ENCODE peak calls at places on chromosomes 12 and 14, in eight cellular contexts. One of them, this sample, is unnamed.

GRCh38 chr12:104695453-104696148 is 238.9 kb downstream of the CHST11 start:
- DNase-seq in BJ: no peak
- DNase-seq in upper lobe of right lung: no peak
- DNase-seq in GM12865: peak; percentile 70
- DNase-seq in body of pancreas: no peak
- DNase-seq in HepG2: no peak
- DNase-seq in spleen: no peak
- DNase-seq in ovary: no peak
- DNase-seq in this sample: no peak

GRCh38 chr14:73422515-73422914 is 35.8 kb downstream of the NUMB start:
- DNase-seq in ovary: no peak
- DNase-seq in body of pancreas: peak; percentile 6
- DNase-seq in upper lobe of right lung: no peak
- DNase-seq in BJ: no peak
- DNase-seq in GM12865: no peak
- DNase-seq in spleen: no peak
- DNase-seq in HepG2: no peak
- DNase-seq in this sample: no peak

GRCh38 chr12:39332661-39333175 is 110.2 kb downstream of the KIF21A start:
- DNase-seq in HepG2: no peak
- DNase-seq in body of pancreas: no peak
- DNase-seq in BJ: no peak
- DNase-seq in spleen: no peak
- DNase-seq in upper lobe of right lung: no peak
- DNase-seq in GM12865: no peak
- DNase-seq in ovary: no peak
- DNase-seq in this sample: no peak

GRCh38 chr14:94775082-94775874 is 5.4 kb upstream of the GSC start:
- DNase-seq in upper lobe of right lung: no peak
- DNase-seq in body of pancreas: no peak
- DNase-seq in ovary: no peak
- DNase-seq in spleen: no peak
- DNase-seq in HepG2: no peak
- DNase-seq in GM12865: no peak
- DNase-seq in BJ: no peak
- DNase-seq in this sample: no peak

GRCh38 chr14:48086516-48086915 is 411.1 kb upstream of the MDGA2 start:
- DNase-seq in upper lobe of right lung: no peak
- DNase-seq in HepG2: no peak
- DNase-seq in ovary: no peak
- DNase-seq in body of pancreas: no peak
- DNase-seq in BJ: no peak
- DNase-seq in spleen: no peak
- DNase-seq in GM12865: no peak
- DNase-seq in this sample: no peak

GRCh38 chr12:127125607-127126259 is 1141.2 kb upstream of the TMEM132C start:
- DNase-seq in spleen: no peak
- DNase-seq in HepG2: no peak
- DNase-seq in ovary: no peak
- DNase-seq in BJ: peak; percentile 41
- DNase-seq in GM12865: peak; percentile 81
- DNase-seq in upper lobe of right lung: no peak
- DNase-seq in body of pancreas: no peak
- DNase-seq in this sample: peak; percentile 35

GRCh38 chr12:50043308-50043707 is 14.1 kb upstream of the ASIC1 start:
- DNase-seq in upper lobe of right lung: no peak
- DNase-seq in BJ: no peak
- DNase-seq in body of pancreas: no peak
- DNase-seq in ovary: no peak
- DNase-seq in spleen: no peak
- DNase-seq in HepG2: no peak
- DNase-seq in GM12865: no peak
- DNase-seq in this sample: no peak

GRCh38 chr12:128729628-128730121 is 94.1 kb downstream of the SLC15A4 start:
- DNase-seq in ovary: no peak
- DNase-seq in HepG2: peak; percentile 5
- DNase-seq in BJ: no peak
- DNase-seq in upper lobe of right lung: no peak
- DNase-seq in GM12865: no peak
- DNase-seq in body of pancreas: no peak
- DNase-seq in spleen: no peak
- DNase-seq in this sample: no peak

GRCh38 chr12:122880668-122881067 is 15.3 kb downstream of the VPS37B start:
- DNase-seq in upper lobe of right lung: no peak
- DNase-seq in GM12865: peak; percentile 44
- DNase-seq in body of pancreas: no peak
- DNase-seq in HepG2: peak; percentile 47
- DNase-seq in BJ: no peak
- DNase-seq in spleen: no peak
- DNase-seq in ovary: no peak
- DNase-seq in this sample: no peak

GRCh38 chr14:73815849-73816816 is 35.5 kb upstream of the PTGR2 start:
- DNase-seq in spleen: peak; percentile 3
- DNase-seq in HepG2: no peak
- DNase-seq in GM12865: no peak
- DNase-seq in upper lobe of right lung: no peak
- DNase-seq in ovary: peak; percentile 55
- DNase-seq in BJ: no peak
- DNase-seq in body of pancreas: no peak
- DNase-seq in this sample: no peak

GRCh38 chr14:93207468-93208308 is 632 bp downstream of the UBR7 start:
- DNase-seq in GM12865: peak; percentile 61
- DNase-seq in upper lobe of right lung: no peak
- DNase-seq in ovary: no peak
- DNase-seq in spleen: no peak
- DNase-seq in HepG2: no peak
- DNase-seq in BJ: no peak
- DNase-seq in body of pancreas: peak; percentile 54
- DNase-seq in this sample: no peak

DNA sequence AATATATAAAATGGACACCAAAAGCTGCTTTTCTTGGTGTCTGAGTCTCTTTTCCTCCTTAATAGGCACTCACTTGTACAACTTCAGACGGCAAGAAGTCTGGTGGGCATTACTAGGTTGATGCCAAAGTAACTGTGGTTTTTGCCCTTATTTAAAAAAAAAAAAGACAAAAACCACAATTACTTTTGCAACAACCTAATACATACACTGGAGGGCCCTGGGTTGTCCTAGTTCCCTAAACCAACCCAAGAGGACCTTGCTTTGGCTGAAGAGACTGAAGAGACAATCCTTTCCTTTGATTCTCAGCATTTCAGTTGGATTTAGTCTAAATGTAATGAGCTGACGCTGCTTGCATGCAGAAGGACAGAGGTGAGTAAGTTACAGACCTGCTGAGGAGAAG is 16.2 kb upstream of the PLEKHG3 start:
- DNase-seq in BJ: no peak
- DNase-seq in upper lobe of right lung: no peak
- DNase-seq in body of pancreas: no peak
- DNase-seq in ovary: no peak
- DNase-seq in spleen: no peak
- DNase-seq in GM12865: no peak
- DNase-seq in HepG2: no peak
- DNase-seq in this sample: no peak
- TF ChIP-seq CTCF in BJ: no peak
- TF ChIP-seq CTCF in upper lobe of right lung: no peak
- TF ChIP-seq CTCF in body of pancreas: no peak
- TF ChIP-seq CTCF in ovary: no peak
- TF ChIP-seq CTCF in spleen: no peak
- TF ChIP-seq CTCF in GM12865: no peak
- TF ChIP-seq CTCF in HepG2: no peak
- TF ChIP-seq CTCF in this sample: no peak

DNA sequence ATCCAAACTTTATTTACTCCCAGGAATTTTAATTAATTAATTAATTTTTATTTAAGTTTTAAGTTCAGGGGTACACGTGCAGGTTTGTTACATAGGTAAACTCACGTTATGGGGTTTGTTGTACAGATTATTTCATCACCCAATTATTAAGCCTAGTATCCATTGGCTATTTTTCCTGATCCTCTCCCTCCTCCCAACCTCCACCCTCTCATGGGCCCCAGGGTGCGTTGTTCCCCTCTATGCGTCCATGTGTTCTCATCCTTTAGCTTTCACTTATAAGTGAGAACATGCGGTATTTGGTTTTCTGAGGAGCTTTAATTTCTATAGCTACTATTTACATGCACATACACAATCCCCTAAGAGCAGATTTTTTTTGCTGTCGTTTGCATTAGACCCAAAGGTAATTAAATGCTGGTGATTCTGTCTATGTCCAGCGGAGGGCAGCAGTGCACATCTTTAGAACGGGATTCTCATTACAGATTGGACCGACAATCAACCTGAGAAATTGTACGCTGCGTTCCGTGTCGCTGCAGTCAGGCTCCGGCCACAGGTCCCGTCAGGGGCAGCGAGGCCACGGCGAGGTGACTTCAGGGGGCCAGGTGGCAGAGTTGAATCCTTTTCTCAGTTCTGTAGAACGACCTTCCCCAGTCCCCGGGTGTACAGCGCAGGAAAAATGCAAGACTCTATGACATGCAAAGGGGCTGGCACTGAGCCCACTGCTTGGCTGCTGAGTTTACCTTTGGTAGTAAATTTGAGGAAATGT is 11.6 kb downstream of the TMEM30B start:
- DNase-seq in body of pancreas: peak; percentile 90
- DNase-seq in GM12865: peak; percentile 78
- DNase-seq in upper lobe of right lung: peak; percentile 80
- DNase-seq in HepG2: peak; percentile 75
- DNase-seq in BJ: no peak
- DNase-seq in spleen: peak; percentile 80
- DNase-seq in ovary: peak; percentile 62
- DNase-seq in this sample: peak; percentile 77
- H3K4me3 ChIP-seq in body of pancreas: no peak overlapping the region
- H3K4me3 ChIP-seq in GM12865: no peak overlapping the region
- H3K4me3 ChIP-seq in upper lobe of right lung: peak overlapping the region; percentile 46
- H3K4me3 ChIP-seq in HepG2: no peak overlapping the region
- H3K4me3 ChIP-seq in BJ: peak overlapping the region; percentile 39
- H3K4me3 ChIP-seq in spleen: no peak overlapping the region
- H3K4me3 ChIP-seq in ovary: no peak overlapping the region
- H3K4me3 ChIP-seq in this sample: peak overlapping the region; percentile 28

GRCh38 chr12:63766498-63766897 is 13.2 kb upstream of the RXYLT1 start:
- DNase-seq in ovary: no peak
- DNase-seq in BJ: no peak
- DNase-seq in upper lobe of right lung: no peak
- DNase-seq in GM12865: no peak
- DNase-seq in body of pancreas: no peak
- DNase-seq in spleen: no peak
- DNase-seq in HepG2: no peak
- DNase-seq in this sample: no peak
- TF ChIP-seq CTCF in ovary: no peak
- TF ChIP-seq CTCF in BJ: no peak
- TF ChIP-seq CTCF in upper lobe of right lung: no peak
- TF ChIP-seq CTCF in GM12865: peak; percentile 3
- TF ChIP-seq CTCF in body of pancreas: no peak
- TF ChIP-seq CTCF in spleen: no peak
- TF ChIP-seq CTCF in HepG2: no peak
- TF ChIP-seq CTCF in this sample: no peak

DNA sequence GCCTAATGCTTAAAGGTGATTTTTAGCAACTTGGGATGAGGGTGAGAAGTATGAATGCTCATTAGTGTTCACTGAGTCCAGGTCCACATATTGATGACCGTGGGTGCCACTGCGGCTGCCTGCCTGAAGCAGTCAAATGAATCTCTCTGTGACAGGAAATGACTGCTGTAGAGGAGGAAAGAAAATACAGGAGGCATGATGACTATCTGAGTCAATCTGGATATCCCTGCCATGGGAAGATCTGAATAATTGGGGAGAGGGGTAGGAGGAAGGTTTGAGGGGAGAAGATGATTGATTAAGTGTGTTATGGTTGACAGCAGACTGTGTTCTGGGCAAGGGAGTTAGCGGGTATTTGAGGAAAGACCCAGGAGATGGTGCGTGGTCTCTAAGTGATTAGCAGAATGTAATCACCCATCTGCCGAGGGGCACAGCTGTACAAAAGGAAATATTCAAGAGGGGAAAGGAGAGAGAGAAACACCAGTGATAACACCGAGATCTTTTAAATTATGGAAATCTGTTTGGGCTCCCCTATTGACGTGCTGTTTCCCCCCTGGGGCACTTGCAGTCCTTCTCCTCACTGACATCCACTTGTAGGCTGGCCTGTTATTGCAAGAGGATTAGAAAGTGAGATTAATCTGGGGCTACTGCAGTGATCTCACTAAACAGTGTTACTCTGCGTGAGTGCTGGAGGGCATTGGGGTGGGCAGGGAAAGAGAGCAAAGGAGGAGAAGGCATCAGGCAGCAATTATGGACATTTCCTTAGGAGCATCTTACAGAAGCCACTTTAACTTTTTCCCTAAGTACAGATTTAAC is 97.7 kb downstream of the AKAP6 start:
- DNase-seq in HepG2: no peak
- DNase-seq in body of pancreas: no peak
- DNase-seq in ovary: no peak
- DNase-seq in upper lobe of right lung: no peak
- DNase-seq in BJ: no peak
- DNase-seq in GM12865: no peak
- DNase-seq in spleen: no peak
- DNase-seq in this sample: no peak
- H3K4me3 ChIP-seq in HepG2: no peak overlapping the region
- H3K4me3 ChIP-seq in body of pancreas: no peak overlapping the region
- H3K4me3 ChIP-seq in ovary: no peak overlapping the region
- H3K4me3 ChIP-seq in upper lobe of right lung: no peak overlapping the region
- H3K4me3 ChIP-seq in BJ: no peak overlapping the region
- H3K4me3 ChIP-seq in GM12865: no peak overlapping the region
- H3K4me3 ChIP-seq in spleen: no peak overlapping the region
- H3K4me3 ChIP-seq in this sample: no peak overlapping the region

GRCh38 chr12:98701166-98701565 is 56.1 kb downstream of the APAF1 start:
- DNase-seq in BJ: no peak
- DNase-seq in HepG2: no peak
- DNase-seq in ovary: no peak
- DNase-seq in GM12865: no peak
- DNase-seq in spleen: no peak
- DNase-seq in upper lobe of right lung: no peak
- DNase-seq in body of pancreas: no peak
- DNase-seq in this sample: no peak

GRCh38 chr12:98699568-98699967 is 54.5 kb downstream of the APAF1 start:
- DNase-seq in upper lobe of right lung: no peak
- DNase-seq in ovary: no peak
- DNase-seq in body of pancreas: peak; percentile 59
- DNase-seq in spleen: no peak
- DNase-seq in BJ: no peak
- DNase-seq in HepG2: no peak
- DNase-seq in GM12865: no peak
- DNase-seq in this sample: no peak

GRCh38 chr12:98696036-98696646 is 51.1 kb downstream of the APAF1 start:
- DNase-seq in HepG2: no peak
- DNase-seq in BJ: no peak
- DNase-seq in body of pancreas: no peak
- DNase-seq in spleen: no peak
- DNase-seq in GM12865: no peak
- DNase-seq in ovary: no peak
- DNase-seq in upper lobe of right lung: no peak
- DNase-seq in this sample: no peak

GRCh38 chr12:98697209-98697608 is 52.1 kb downstream of the APAF1 start:
- DNase-seq in ovary: no peak
- DNase-seq in HepG2: no peak
- DNase-seq in spleen: no peak
- DNase-seq in body of pancreas: no peak
- DNase-seq in upper lobe of right lung: no peak
- DNase-seq in BJ: no peak
- DNase-seq in GM12865: no peak
- DNase-seq in this sample: no peak

GRCh38 chr12:98698603-98699463 is 53.7 kb downstream of the APAF1 start:
- DNase-seq in BJ: peak; percentile 6
- DNase-seq in body of pancreas: peak; percentile 82
- DNase-seq in upper lobe of right lung: no peak
- DNase-seq in spleen: no peak
- DNase-seq in HepG2: peak; percentile 39
- DNase-seq in GM12865: peak; percentile 75
- DNase-seq in ovary: peak; percentile 52
- DNase-seq in this sample: peak; percentile 46
- TF ChIP-seq CTCF in BJ: peak; percentile 74
- TF ChIP-seq CTCF in body of pancreas: peak; percentile 83
- TF ChIP-seq CTCF in upper lobe of right lung: peak; percentile 58
- TF ChIP-seq CTCF in spleen: peak; percentile 53
- TF ChIP-seq CTCF in HepG2: peak; percentile 83
- TF ChIP-seq CTCF in GM12865: peak; percentile 63
- TF ChIP-seq CTCF in ovary: peak; percentile 32
- TF ChIP-seq CTCF in this sample: peak; percentile 75